ENCODE peak calls at places on chromosomes 2 and 18, in four cellular contexts. One of them, this sample, is unnamed.

GRCh38 chr2:196991061-196991460 is 64.6 kb upstream of the PGAP1 start:
- DNase-seq in stimulated activated CD4-positive, alpha-beta T cell treated with anti-CD3 and anti-CD28 coated beads, TNF-alpha, amount 100 ng/mL, for 1 hour: no peak
- DNase-seq in testis: no peak
- DNase-seq in WTC11: no peak
- DNase-seq in this sample: no peak

GRCh38 chr2:98959759-98960507 is 23.9 kb upstream of the CRACDL start:
- DNase-seq in stimulated activated CD4-positive, alpha-beta T cell treated with anti-CD3 and anti-CD28 coated beads, TNF-alpha, amount 100 ng/mL, for 1 hour: no peak
- DNase-seq in WTC11: no peak
- DNase-seq in testis: no peak
- DNase-seq in this sample: no peak

GRCh38 chr2:164560181-164560792 is 61.0 kb downstream of the GRB14 start:
- DNase-seq in WTC11: no peak
- DNase-seq in testis: no peak
- DNase-seq in stimulated activated CD4-positive, alpha-beta T cell treated with anti-CD3 and anti-CD28 coated beads, TNF-alpha, amount 100 ng/mL, for 1 hour: no peak
- DNase-seq in this sample: no peak

GRCh38 chr2:179861027-179861776 is at the start of gene ZNF385B:
- DNase-seq in testis: peak; percentile 73
- DNase-seq in stimulated activated CD4-positive, alpha-beta T cell treated with anti-CD3 and anti-CD28 coated beads, TNF-alpha, amount 100 ng/mL, for 1 hour: no peak
- DNase-seq in WTC11: peak; percentile 63
- DNase-seq in this sample: no peak

GRCh38 chr2:227123697-227124096 is 40.3 kb downstream of the COL4A4 start:
- DNase-seq in WTC11: no peak
- DNase-seq in stimulated activated CD4-positive, alpha-beta T cell treated with anti-CD3 and anti-CD28 coated beads, TNF-alpha, amount 100 ng/mL, for 1 hour: no peak
- DNase-seq in testis: no peak
- DNase-seq in this sample: no peak

GRCh38 chr2:31828891-31829290 is 181.9 kb downstream of the MEMO1 start:
- DNase-seq in stimulated activated CD4-positive, alpha-beta T cell treated with anti-CD3 and anti-CD28 coated beads, TNF-alpha, amount 100 ng/mL, for 1 hour: no peak
- DNase-seq in WTC11: no peak
- DNase-seq in testis: no peak
- DNase-seq in this sample: no peak

GRCh38 chr2:148875387-148876051 is 492 bp downstream of the KIF5C start:
- DNase-seq in testis: no peak
- DNase-seq in stimulated activated CD4-positive, alpha-beta T cell treated with anti-CD3 and anti-CD28 coated beads, TNF-alpha, amount 100 ng/mL, for 1 hour: no peak
- DNase-seq in WTC11: no peak
- DNase-seq in this sample: no peak

GRCh38 chr2:12287220-12287751 is 429.4 kb upstream of the TRIB2 start:
- DNase-seq in stimulated activated CD4-positive, alpha-beta T cell treated with anti-CD3 and anti-CD28 coated beads, TNF-alpha, amount 100 ng/mL, for 1 hour: no peak
- DNase-seq in WTC11: no peak
- DNase-seq in testis: no peak
- DNase-seq in this sample: no peak

GRCh38 chr2:128380061-128380889 is 61.6 kb upstream of the HS6ST1 start:
- DNase-seq in testis: peak; percentile 14
- DNase-seq in stimulated activated CD4-positive, alpha-beta T cell treated with anti-CD3 and anti-CD28 coated beads, TNF-alpha, amount 100 ng/mL, for 1 hour: no peak
- DNase-seq in WTC11: peak; percentile 7
- DNase-seq in this sample: no peak

GRCh38 chr2:40244251-40245010 is 207.5 kb downstream of the SLC8A1 start:
- DNase-seq in stimulated activated CD4-positive, alpha-beta T cell treated with anti-CD3 and anti-CD28 coated beads, TNF-alpha, amount 100 ng/mL, for 1 hour: no peak
- DNase-seq in testis: peak; percentile 80
- DNase-seq in WTC11: peak; percentile 72
- DNase-seq in this sample: no peak

GRCh38 chr2:97695744-97696143 is 17.6 kb upstream of the ZAP70 start:
- DNase-seq in testis: no peak
- DNase-seq in stimulated activated CD4-positive, alpha-beta T cell treated with anti-CD3 and anti-CD28 coated beads, TNF-alpha, amount 100 ng/mL, for 1 hour: no peak
- DNase-seq in WTC11: no peak
- DNase-seq in this sample: no peak

GRCh38 chr18:75784413-75784812 is 356.9 kb upstream of the SMIM21 start:
- DNase-seq in stimulated activated CD4-positive, alpha-beta T cell treated with anti-CD3 and anti-CD28 coated beads, TNF-alpha, amount 100 ng/mL, for 1 hour: no peak
- DNase-seq in WTC11: no peak
- DNase-seq in testis: no peak
- DNase-seq in this sample: no peak

GRCh38 chr2:180644709-180645108 is 335.7 kb upstream of the UBE2E3 start:
- DNase-seq in testis: no peak
- DNase-seq in stimulated activated CD4-positive, alpha-beta T cell treated with anti-CD3 and anti-CD28 coated beads, TNF-alpha, amount 100 ng/mL, for 1 hour: no peak
- DNase-seq in WTC11: no peak
- DNase-seq in this sample: no peak

GRCh38 chr18:42268793-42269192 is 313.8 kb downstream of the PIK3C3 start:
- DNase-seq in WTC11: no peak
- DNase-seq in stimulated activated CD4-positive, alpha-beta T cell treated with anti-CD3 and anti-CD28 coated beads, TNF-alpha, amount 100 ng/mL, for 1 hour: no peak
- DNase-seq in testis: no peak
- DNase-seq in this sample: no peak

GRCh38 chr2:43149482-43150107 is 76.8 kb downstream of the ZFP36L2 start:
- DNase-seq in testis: no peak
- DNase-seq in WTC11: no peak
- DNase-seq in stimulated activated CD4-positive, alpha-beta T cell treated with anti-CD3 and anti-CD28 coated beads, TNF-alpha, amount 100 ng/mL, for 1 hour: no peak
- DNase-seq in this sample: no peak

GRCh38 chr2:202009019-202009481 is 24.6 kb upstream of the FZD7 start:
- DNase-seq in stimulated activated CD4-positive, alpha-beta T cell treated with anti-CD3 and anti-CD28 coated beads, TNF-alpha, amount 100 ng/mL, for 1 hour: no peak
- DNase-seq in WTC11: no peak
- DNase-seq in testis: no peak
- DNase-seq in this sample: no peak

GRCh38 chr2:102736607-102737409 is 25.0 kb upstream of the TMEM182 start:
- DNase-seq in testis: peak; percentile 91
- DNase-seq in WTC11: peak; percentile 88
- DNase-seq in stimulated activated CD4-positive, alpha-beta T cell treated with anti-CD3 and anti-CD28 coated beads, TNF-alpha, amount 100 ng/mL, for 1 hour: peak; percentile 72
- DNase-seq in this sample: peak; percentile 73

GRCh38 chr2:108222261-108222660 is 17.5 kb upstream of the SULT1C3 start:
- DNase-seq in WTC11: no peak
- DNase-seq in stimulated activated CD4-positive, alpha-beta T cell treated with anti-CD3 and anti-CD28 coated beads, TNF-alpha, amount 100 ng/mL, for 1 hour: no peak
- DNase-seq in testis: no peak
- DNase-seq in this sample: no peak

GRCh38 chr2:30807249-30807648 is at the start of gene CAPN13:
- DNase-seq in WTC11: peak; percentile 49
- DNase-seq in testis: no peak
- DNase-seq in stimulated activated CD4-positive, alpha-beta T cell treated with anti-CD3 and anti-CD28 coated beads, TNF-alpha, amount 100 ng/mL, for 1 hour: no peak
- DNase-seq in this sample: no peak

GRCh38 chr2:25912851-25913695 is 34.8 kb upstream of the ASXL2 start:
- DNase-seq in testis: no peak
- DNase-seq in stimulated activated CD4-positive, alpha-beta T cell treated with anti-CD3 and anti-CD28 coated beads, TNF-alpha, amount 100 ng/mL, for 1 hour: no peak
- DNase-seq in WTC11: peak; percentile 63
- DNase-seq in this sample: no peak

GRCh38 chr2:50374117-50374516 is 657.8 kb downstream of the NRXN1 start:
- DNase-seq in stimulated activated CD4-positive, alpha-beta T cell treated with anti-CD3 and anti-CD28 coated beads, TNF-alpha, amount 100 ng/mL, for 1 hour: no peak
- DNase-seq in testis: no peak
- DNase-seq in WTC11: no peak
- DNase-seq in this sample: no peak

GRCh38 chr2:99662761-99663341 is 173.0 kb upstream of the REV1 start:
- DNase-seq in testis: no peak
- DNase-seq in WTC11: no peak
- DNase-seq in stimulated activated CD4-positive, alpha-beta T cell treated with anti-CD3 and anti-CD28 coated beads, TNF-alpha, amount 100 ng/mL, for 1 hour: no peak
- DNase-seq in this sample: no peak

GRCh38 chr2:211086049-211086448 is 529.6 kb downstream of the CPS1 start:
- DNase-seq in testis: no peak
- DNase-seq in stimulated activated CD4-positive, alpha-beta T cell treated with anti-CD3 and anti-CD28 coated beads, TNF-alpha, amount 100 ng/mL, for 1 hour: no peak
- DNase-seq in WTC11: no peak
- DNase-seq in this sample: no peak

GRCh38 chr2:229445501-229446294 is 174.6 kb upstream of the PID1 start:
- DNase-seq in stimulated activated CD4-positive, alpha-beta T cell treated with anti-CD3 and anti-CD28 coated beads, TNF-alpha, amount 100 ng/mL, for 1 hour: no peak
- DNase-seq in WTC11: no peak
- DNase-seq in testis: peak; percentile 70
- DNase-seq in this sample: no peak

GRCh38 chr18:7524786-7525185 is 42.3 kb upstream of the PTPRM start:
- DNase-seq in testis: no peak
- DNase-seq in stimulated activated CD4-positive, alpha-beta T cell treated with anti-CD3 and anti-CD28 coated beads, TNF-alpha, amount 100 ng/mL, for 1 hour: no peak
- DNase-seq in WTC11: no peak
- DNase-seq in this sample: no peak

GRCh38 chr2:24543252-24543651 is 52.2 kb downstream of the NCOA1 start:
- DNase-seq in WTC11: peak; percentile 28
- DNase-seq in testis: no peak
- DNase-seq in stimulated activated CD4-positive, alpha-beta T cell treated with anti-CD3 and anti-CD28 coated beads, TNF-alpha, amount 100 ng/mL, for 1 hour: no peak
- DNase-seq in this sample: no peak

GRCh38 chr2:225411452-225411851 is 11.9 kb downstream of the NYAP2 start:
- DNase-seq in stimulated activated CD4-positive, alpha-beta T cell treated with anti-CD3 and anti-CD28 coated beads, TNF-alpha, amount 100 ng/mL, for 1 hour: no peak
- DNase-seq in WTC11: no peak
- DNase-seq in testis: no peak
- DNase-seq in this sample: no peak

GRCh38 chr2:33118648-33119047 is 171.9 kb downstream of the LTBP1 start:
- DNase-seq in WTC11: no peak
- DNase-seq in stimulated activated CD4-positive, alpha-beta T cell treated with anti-CD3 and anti-CD28 coated beads, TNF-alpha, amount 100 ng/mL, for 1 hour: no peak
- DNase-seq in testis: no peak
- DNase-seq in this sample: no peak

GRCh38 chr18:7645756-7646155 is 78.6 kb downstream of the PTPRM start:
- DNase-seq in testis: no peak
- DNase-seq in WTC11: no peak
- DNase-seq in stimulated activated CD4-positive, alpha-beta T cell treated with anti-CD3 and anti-CD28 coated beads, TNF-alpha, amount 100 ng/mL, for 1 hour: no peak
- DNase-seq in this sample: no peak

GRCh38 chr2:113105047-113105446 is 22.4 kb upstream of the IL1RN start:
- DNase-seq in WTC11: no peak
- DNase-seq in testis: no peak
- DNase-seq in stimulated activated CD4-positive, alpha-beta T cell treated with anti-CD3 and anti-CD28 coated beads, TNF-alpha, amount 100 ng/mL, for 1 hour: no peak
- DNase-seq in this sample: no peak

GRCh38 chr2:43102366-43103092 is 123.9 kb downstream of the ZFP36L2 start:
- DNase-seq in stimulated activated CD4-positive, alpha-beta T cell treated with anti-CD3 and anti-CD28 coated beads, TNF-alpha, amount 100 ng/mL, for 1 hour: no peak
- DNase-seq in testis: peak; percentile 59
- DNase-seq in WTC11: no peak
- DNase-seq in this sample: no peak

This sample was measured in stimulated activated CD8-positive, alpha-beta memory T cell treated with anti-CD3 and anti-CD28 coated beads, Interleukin-15, amount 100 ng/mL, for 1 hour.